ENCODE peak calls at places on chromosomes 12 and 14, in six cellular contexts. H, G, R, E, C and Z are unnamed samples.

GRCh38 chr12:96606134-96606533 is 116.8 kb downstream of the CFAP54 start:
- DNase-seq in H (no peak), G (no peak), R (no peak), E (no peak), C (no peak), Z (no peak)

GRCh38 chr14:32077081-32078029 is at the start of gene ARHGAP5:
- DNase-seq in H (no peak), G (peak), R (peak), E (peak), C (no peak), Z (peak)

GRCh38 chr12:100706029-100706428 is 88.5 kb upstream of the ANO4 start:
- DNase-seq in H (peak), G (no peak), R (no peak), E (no peak), C (no peak), Z (peak)

GRCh38 chr12:70609203-70609602 is 28.0 kb downstream of the PTPRB start:
- DNase-seq in H (no peak), G (no peak), R (no peak), E (peak), C (no peak), Z (no peak)

GRCh38 chr12:5733136-5733755 is 211.8 kb downstream of the ANO2 start:
- DNase-seq in H (no peak), G (no peak), R (no peak), E (no peak), C (no peak), Z (no peak)

GRCh38 chr12:52022841-52023181 is 16.1 kb downstream of the TAMALIN start:
- DNase-seq in H (no peak), G (no peak), R (no peak), E (peak), C (no peak), Z (no peak)

GRCh38 chr12:41739066-41739465 is 405.6 kb downstream of the GXYLT1 start:
- DNase-seq in H (no peak), G (no peak), R (no peak), E (no peak), C (no peak), Z (no peak)

GRCh38 chr14:38837333-38838048 is 265.5 kb downstream of the SEC23A start:
- DNase-seq in H (no peak), G (no peak), R (no peak), E (no peak), C (no peak), Z (no peak)

GRCh38 chr12:55972906-55973597 is 826 bp upstream of the RAB5B start:
- DNase-seq in H (no peak), G (no peak), R (peak), E (no peak), C (no peak), Z (no peak)

GRCh38 chr14:64692597-64693350 is 11.4 kb upstream of the PLEKHG3 start:
- DNase-seq in H (no peak), G (no peak), R (peak), E (no peak), C (no peak), Z (no peak)

GRCh38 chr14:55721353-55721752 is 141.3 kb downstream of the KTN1 start:
- DNase-seq in H (peak), G (no peak), R (no peak), E (no peak), C (no peak), Z (no peak)

GRCh38 chr12:56628671-56629458 is 1.3 kb downstream of the BAZ2A start:
- DNase-seq in H (peak), G (peak), R (no peak), E (peak), C (no peak), Z (peak)

GRCh38 chr14:87805315-87805723 is 187.7 kb downstream of the GALC start:
- DNase-seq in H (no peak), G (no peak), R (peak), E (no peak), C (no peak), Z (peak)

GRCh38 chr12:132143328-132144071 is 619 bp downstream of the DDX51 start:
- DNase-seq in H (no peak), G (no peak), R (no peak), E (peak), C (no peak), Z (no peak)